ENCODE peak calls at places on chromosome 9, in seven cellular contexts. H is IMR-90, C is neuronal stem cell, U is mesenchymal stem cell, B is H9, V is H1, J is trophoblast cell. I is an unnamed sample.

GRCh38 chr9:135320943-135321342 is 158.6 kb upstream of the PPP1R26 start:
- DNase-seq in B (no peak), U (no peak), J (no peak), C (no peak), H (no peak), V (no peak), I (no peak)

GRCh38 chr9:23746317-23746716 is 79.7 kb downstream of the ELAVL2 start:
- DNase-seq in B (no peak), C (no peak), H (no peak), U (no peak), V (no peak), J (no peak), I (peak)

GRCh38 chr9:76717176-76717575 is 47.1 kb upstream of the PCA3 start:
- DNase-seq in B (no peak), V (no peak), C (no peak), J (no peak), H (no peak), U (no peak), I (no peak)

GRCh38 chr9:87259543-87259942 is 238.1 kb upstream of the DAPK1 start:
- DNase-seq in V (no peak), C (no peak), U (no peak), J (no peak), B (no peak), H (no peak), I (no peak)

GRCh38 chr9:114082017-114082735 is 4.1 kb upstream of the AMBP start:
- DNase-seq in U (peak), C (peak), B (peak), H (peak), J (peak), V (no peak), I (peak)

GRCh38 chr9:14349141-14349817 is 35.3 kb upstream of the NFIB start:
- DNase-seq in V (no peak), C (peak), H (no peak), B (no peak), J (no peak), U (peak), I (peak)

GRCh38 chr9:81724242-81724889 is 35.0 kb upstream of the TLE1 start:
- DNase-seq in U (no peak), V (no peak), C (no peak), H (peak), B (no peak), J (no peak), I (no peak)

GRCh38 chr9:119088002-119088401 is 281.2 kb downstream of the BRINP1 start:
- DNase-seq in J (no peak), U (no peak), C (no peak), H (no peak), V (no peak), B (no peak), I (peak)

GRCh38 chr9:37913480-37914153 is 9.7 kb upstream of the SLC25A51 start:
- DNase-seq in J (peak), V (peak), C (peak), H (peak), U (peak), B (peak), I (peak)

GRCh38 chr9:3888496-3888858 is 362.7 kb upstream of the RFX3 start:
- DNase-seq in B (no peak), V (no peak), H (no peak), U (no peak), C (no peak), J (no peak), I (no peak)

GRCh38 chr9:71941060-71941568 is 29.7 kb downstream of the C9orf85 start:
- DNase-seq in V (no peak), H (peak), U (no peak), B (no peak), C (no peak), J (no peak), I (no peak)

GRCh38 chr9:108290839-108291585 is 564.8 kb downstream of the ACTL7B start:
- DNase-seq in C (no peak), J (no peak), H (no peak), U (no peak), B (no peak), V (no peak), I (no peak)

GRCh38 chr9:127637322-127637847 is 25.3 kb downstream of the STXBP1 start:
- DNase-seq in H (peak), V (no peak), U (peak), J (no peak), C (no peak), B (no peak), I (no peak)

GRCh38 chr9:110058304-110058953 is 149.5 kb downstream of the C9orf152 start:
- DNase-seq in J (peak), U (peak), V (peak), H (peak), B (peak), C (no peak), I (peak)

GRCh38 chr9:110056062-110056461 is 151.9 kb downstream of the C9orf152 start:
- DNase-seq in V (no peak), H (no peak), B (no peak), J (no peak), C (no peak), U (no peak), I (no peak)

GRCh38 chr9:110064721-110065252 is 143.2 kb downstream of the C9orf152 start:
- DNase-seq in B (no peak), C (no peak), J (no peak), V (no peak), H (no peak), U (no peak), I (no peak)

GRCh38 chr9:110059461-110059860 is 148.5 kb downstream of the C9orf152 start:
- DNase-seq in J (no peak), H (no peak), C (no peak), V (no peak), B (no peak), U (peak), I (no peak)
- H3K23ac ChIP-seq in J (no peak), H (peak), C (no peak), V (no peak), B (no peak), U (no peak), I (no peak)

GRCh38 chr9:117060963-117061362 is 353.9 kb downstream of the ASTN2 start:
- DNase-seq in H (no peak), U (no peak), B (no peak), J (no peak), V (no peak), C (no peak), I (no peak)
- H3K23ac ChIP-seq in H (no peak), U (no peak), B (no peak), J (no peak), V (no peak), C (no peak), I (no peak)

GRCh38 chr9:96616817-96617438 is 2.7 kb downstream of the CDC14B start:
- DNase-seq in H (no peak), B (no peak), J (no peak), U (no peak), V (no peak), C (no peak), I (no peak)
- H3K23ac ChIP-seq in H (no peak), B (no peak), J (no peak), U (no peak), V (no peak), C (no peak), I (no peak)

GRCh38 chr9:132020272-132020671 is 59.4 kb downstream of the MED27 start:
- DNase-seq in H (no peak), J (no peak), U (no peak), V (no peak), C (no peak), B (no peak), I (no peak)
- H3K23ac ChIP-seq in H (no peak), J (no peak), U (no peak), V (no peak), C (no peak), B (no peak), I (no peak)

DNA sequence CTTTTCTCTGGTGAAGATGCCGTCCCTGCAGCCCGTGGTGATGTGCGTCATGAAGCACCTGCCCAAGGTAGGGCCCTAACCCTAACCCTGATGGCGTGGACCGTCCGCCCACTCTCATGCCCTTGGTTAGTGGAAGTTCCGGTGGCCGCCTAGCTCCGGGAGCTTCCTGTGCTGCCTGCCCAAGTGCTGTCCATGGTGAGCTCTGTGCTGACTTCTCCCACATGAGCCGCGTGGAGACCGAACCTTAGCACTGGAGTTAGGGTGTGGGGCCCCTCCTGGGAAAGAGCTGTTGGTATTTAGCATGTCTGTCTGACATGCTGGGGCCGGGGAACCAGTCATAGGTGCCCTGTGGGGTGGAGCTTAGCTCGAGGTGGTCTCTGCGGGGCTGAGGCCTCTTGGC is 1.2 kb downstream of the NELFB start:
- DNase-seq in V (no peak), J (no peak), U (no peak), H (no peak), B (no peak), C (no peak), I (no peak)
- H3K23ac ChIP-seq in V (no peak), J (no peak), U (no peak), H (no peak), B (no peak), C (peak), I (no peak)

DNA sequence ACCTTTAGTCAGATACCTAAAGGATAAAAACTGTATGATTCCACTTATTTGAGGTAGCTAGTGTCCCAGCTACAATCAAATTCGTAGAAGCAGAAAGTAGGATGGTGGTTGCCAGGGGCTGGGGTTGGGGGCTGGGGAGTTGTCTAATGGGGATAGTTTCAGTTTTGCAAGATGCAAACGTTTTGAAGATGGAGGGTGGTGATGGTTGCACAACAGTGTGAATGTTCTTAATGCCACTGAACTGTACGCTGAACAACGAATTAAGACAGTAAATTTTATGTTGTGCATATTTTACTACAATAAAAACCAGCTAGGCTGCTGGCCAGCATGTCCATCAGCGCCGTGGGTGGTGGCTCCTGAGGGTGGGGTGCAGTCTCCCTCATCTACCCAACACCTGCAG is 137.8 kb downstream of the GADD45G start:
- DNase-seq in C (no peak), V (no peak), H (no peak), U (no peak), J (no peak), B (no peak), I (no peak)
- H3K23ac ChIP-seq in C (no peak), V (no peak), H (no peak), U (no peak), J (no peak), B (no peak), I (no peak)

GRCh38 chr9:34027845-34028574 is 20.7 kb downstream of the UBAP2 start:
- DNase-seq in V (no peak), C (no peak), U (no peak), H (no peak), J (no peak), B (no peak), I (no peak)
- H3K23ac ChIP-seq in V (no peak), C (no peak), U (no peak), H (no peak), J (no peak), B (no peak), I (no peak)

GRCh38 chr9:378263-378662 is 163.6 kb downstream of the DOCK8 start:
- DNase-seq in C (no peak), J (no peak), V (no peak), B (no peak), U (no peak), H (no peak), I (no peak)
- H3K23ac ChIP-seq in C (no peak), J (no peak), V (no peak), B (no peak), U (no peak), H (no peak), I (no peak)

GRCh38 chr9:86126998-86127972 is 27.9 kb upstream of the GOLM1 start:
- DNase-seq in V (peak), J (peak), U (peak), H (peak), B (peak), C (peak), I (peak)

GRCh38 chr9:86128235-86128822 is 29.0 kb upstream of the GOLM1 start:
- DNase-seq in V (no peak), C (no peak), H (no peak), J (no peak), U (no peak), B (no peak), I (no peak)
- H3K23ac ChIP-seq in V (no peak), C (no peak), H (no peak), J (no peak), U (no peak), B (no peak), I (no peak)